ENCODE peak calls at places on chromosomes 1 and 21, in six cellular contexts. Z is CD8-positive, alpha-beta T cell; E is uterus; S is IMR-90; Q is Panc1; O is cardiac muscle cell. D is an unnamed sample.

GRCh38 chr1:38584408-38585037 is 275.0 kb downstream of the RRAGC start:
- DNase-seq in Z (no peak), E (no peak), S (no peak), Q (no peak), O (no peak), D (no peak)

GRCh38 chr1:200279810-200280411 is 129.9 kb downstream of the ZNF281 start:
- DNase-seq in Z (no peak), E (no peak), S (peak; percentile 60), Q (no peak), O (peak; percentile 52), D (peak; percentile 63)

GRCh38 chr1:1119272-1119890 is 3.5 kb upstream of the C1orf159 start:
- DNase-seq in Z (no peak), E (no peak), S (no peak), Q (no peak), O (no peak), D (no peak)

GRCh38 chr1:220700591-220701179 is 10.5 kb downstream of the C1orf115 start:
- DNase-seq in Z (no peak), E (no peak), S (no peak), Q (no peak), O (no peak), D (peak; percentile 65)

GRCh38 chr21:26443867-26444266 is 129.2 kb downstream of the CYYR1 start:
- DNase-seq in Z (no peak), E (no peak), S (no peak), Q (no peak), O (no peak), D (no peak)

GRCh38 chr1:161427733-161428516 is 60.2 kb upstream of the CFAP126 start:
- DNase-seq in Z (no peak), E (no peak), S (peak; percentile 68), Q (peak; percentile 83), O (no peak), D (peak; percentile 38)

GRCh38 chr1:2363847-2364513 is 27.4 kb downstream of the MORN1 start:
- DNase-seq in Z (no peak), E (no peak), S (no peak), Q (no peak), O (no peak), D (no peak)

GRCh38 chr1:17079140-17079868 is 25.5 kb upstream of the SDHB start:
- DNase-seq in Z (no peak), E (no peak), S (no peak), Q (no peak), O (no peak), D (no peak)

GRCh38 chr1:211332036-211332616 is 5.5 kb downstream of the TRAF5 start:
- DNase-seq in Z (no peak), E (no peak), S (no peak), Q (no peak), O (no peak), D (no peak)

GRCh38 chr1:226688852-226689251 is 50.2 kb downstream of the ITPKB start:
- DNase-seq in Z (no peak), E (no peak), S (no peak), Q (no peak), O (no peak), D (no peak)

GRCh38 chr1:238950786-238951185 is 435.6 kb upstream of the CHRM3 start:
- DNase-seq in Z (no peak), E (no peak), S (no peak), Q (no peak), O (no peak), D (no peak)

GRCh38 chr1:47834326-47834725 is 162.9 kb downstream of the TRABD2B start:
- DNase-seq in Z (no peak), E (no peak), S (no peak), Q (no peak), O (no peak), D (no peak)

GRCh38 chr1:226653311-226653921 is 85.7 kb downstream of the ITPKB start:
- DNase-seq in Z (peak; percentile 87), E (no peak), S (no peak), Q (no peak), O (no peak), D (peak; percentile 89)

GRCh38 chr21:26836546-26836945 is 8.7 kb downstream of the ADAMTS1 start:
- DNase-seq in Z (no peak), E (no peak), S (no peak), Q (no peak), O (no peak), D (no peak)

GRCh38 chr1:172499636-172500141 is 33.3 kb upstream of the SUCO start:
- DNase-seq in Z (no peak), E (no peak), S (no peak), Q (peak; percentile 41), O (no peak), D (no peak)

GRCh38 chr1:225541383-225541782 is 111.5 kb downstream of the ENAH start:
- DNase-seq in Z (no peak), E (no peak), S (no peak), Q (no peak), O (no peak), D (no peak)
- H3K27ac ChIP-seq in Z (no peak overlapping the region), E (no peak overlapping the region), S (no peak overlapping the region), Q (no peak overlapping the region), O (no peak overlapping the region), D (no peak overlapping the region)

GRCh38 chr1:115783311-115783710 is 14.8 kb upstream of the CASQ2 start:
- DNase-seq in Z (no peak), E (no peak), S (no peak), Q (no peak), O (no peak), D (no peak)

GRCh38 chr1:115782571-115783281 is 14.2 kb upstream of the CASQ2 start:
- DNase-seq in Z (no peak), E (no peak), S (peak; percentile 45), Q (no peak), O (no peak), D (no peak)

GRCh38 chr1:115781830-115782229 is 13.3 kb upstream of the CASQ2 start:
- DNase-seq in Z (no peak), E (no peak), S (no peak), Q (no peak), O (no peak), D (no peak)

GRCh38 chr1:115781343-115781742 is 12.8 kb upstream of the CASQ2 start:
- DNase-seq in Z (no peak), E (no peak), S (no peak), Q (no peak), O (no peak), D (no peak)
- H3K4me3 ChIP-seq in Z (no peak overlapping the region), E (no peak overlapping the region), S (no peak overlapping the region), Q (no peak overlapping the region), O (no peak overlapping the region), D (no peak overlapping the region)

DNA sequence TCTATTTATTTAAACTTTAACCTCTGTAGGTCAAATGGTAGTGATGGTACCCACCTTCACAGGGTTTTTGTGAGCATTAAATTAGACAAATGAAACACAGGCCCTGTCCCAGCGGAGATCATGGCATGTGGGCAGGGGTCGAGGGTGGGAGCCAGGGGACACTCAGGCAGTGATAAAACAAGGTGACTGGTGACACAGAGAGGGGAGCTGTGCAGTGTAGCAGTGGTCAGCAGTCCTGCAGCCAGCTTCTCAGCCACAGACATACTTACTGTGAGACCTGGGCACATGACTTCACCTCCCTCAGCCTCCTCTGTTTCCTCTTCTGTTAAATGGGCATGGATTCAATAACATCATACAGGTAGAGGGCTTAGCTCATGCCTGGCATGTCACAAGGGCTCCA is 44.9 kb downstream of the SRRM1 start:
- DNase-seq in Z (no peak), E (no peak), S (no peak), Q (no peak), O (no peak), D (no peak)
- H3K27ac ChIP-seq in Z (no peak overlapping the region), E (no peak overlapping the region), S (no peak overlapping the region), Q (no peak overlapping the region), O (no peak overlapping the region), D (no peak overlapping the region)

DNA sequence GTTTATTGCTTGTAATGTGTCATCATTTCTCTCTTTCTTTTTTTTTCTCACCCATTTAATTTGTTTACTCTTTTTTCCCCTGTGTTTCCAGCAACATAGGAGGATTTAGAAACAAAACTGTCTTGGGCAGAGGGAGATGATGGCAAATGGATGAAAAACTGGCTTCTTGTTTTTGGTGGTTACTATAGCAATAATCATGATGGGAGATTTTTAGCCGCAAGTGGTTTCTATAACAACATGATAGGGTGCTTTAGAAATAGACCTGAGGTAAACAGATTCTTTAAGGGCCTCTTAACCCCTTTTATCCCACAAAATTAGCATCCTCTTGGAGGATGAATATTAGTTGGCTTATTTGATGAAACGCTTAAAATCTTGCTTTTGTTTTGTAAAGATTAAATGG is 51.6 kb downstream of the CRB1 start:
- DNase-seq in Z (no peak), E (no peak), S (no peak), Q (no peak), O (no peak), D (no peak)
- H3K4me3 ChIP-seq in Z (no peak overlapping the region), E (no peak overlapping the region), S (no peak overlapping the region), Q (no peak overlapping the region), O (no peak overlapping the region), D (no peak overlapping the region)

GRCh38 chr1:33943978-33944377 is 80.1 kb downstream of the HMGB4 start:
- DNase-seq in Z (no peak), E (no peak), S (peak; percentile 59), Q (no peak), O (no peak), D (no peak)
- H3K27ac ChIP-seq in Z (no peak overlapping the region), E (no peak overlapping the region), S (no peak overlapping the region), Q (no peak overlapping the region), O (no peak overlapping the region), D (no peak overlapping the region)

GRCh38 chr1:5994713-5995621 is 2.7 kb upstream of the NPHP4 start:
- DNase-seq in Z (peak; percentile 75), E (no peak), S (no peak), Q (no peak), O (no peak), D (no peak)
- H3K4me3 ChIP-seq in Z (peak overlapping the region; percentile 87), E (no peak overlapping the region), S (no peak overlapping the region), Q (no peak overlapping the region), O (no peak overlapping the region), D (peak overlapping the region; percentile 89)

GRCh38 chr1:40711465-40712404 is 20.2 kb downstream of the NFYC start:
- DNase-seq in Z (no peak), E (no peak), S (peak; percentile 69), Q (no peak), O (peak; percentile 28), D (peak; percentile 92)

GRCh38 chr1:40712997-40713396 is 21.5 kb downstream of the NFYC start:
- DNase-seq in Z (no peak), E (no peak), S (no peak), Q (no peak), O (no peak), D (peak; percentile 86)

GRCh38 chr1:40709802-40710278 is 18.3 kb downstream of the NFYC start:
- DNase-seq in Z (no peak), E (no peak), S (no peak), Q (no peak), O (no peak), D (peak; percentile 56)

GRCh38 chr1:40710581-40711315 is 19.2 kb downstream of the NFYC start:
- DNase-seq in Z (no peak), E (no peak), S (no peak), Q (no peak), O (peak; percentile 41), D (peak; percentile 76)

GRCh38 chr1:40712405-40712944 is 21.0 kb downstream of the NFYC start:
- DNase-seq in Z (no peak), E (no peak), S (no peak), Q (no peak), O (no peak), D (no peak)
- H3K27ac ChIP-seq in Z (no peak overlapping the region), E (peak overlapping the region; percentile 56), S (no peak overlapping the region), Q (no peak overlapping the region), O (peak overlapping the region; percentile 99), D (peak overlapping the region; percentile 96)

D was measured in Karpas-422.